ENCODE peak calls at places on chromosomes 7 and 10, in nine cellular contexts. One of them, this sample, is unnamed.

GRCh38 chr7:55239406-55239805 is 125.7 kb upstream of the LANCL2 start:
- DNase-seq in PC-3: no peak
- DNase-seq in SK-N-SH: no peak
- DNase-seq in neural progenitor cell: no peak
- DNase-seq in HCT116: no peak
- DNase-seq in MM.1S: no peak
- DNase-seq in hepatocyte: no peak
- DNase-seq in GM23338: no peak
- DNase-seq in OCI-LY7: no peak
- DNase-seq in this sample: no peak

GRCh38 chr10:126199221-126199998 is 188.9 kb downstream of the ADAM12 start:
- DNase-seq in PC-3: peak; percentile 94
- DNase-seq in SK-N-SH: no peak
- DNase-seq in neural progenitor cell: no peak
- DNase-seq in HCT116: peak; percentile 26
- DNase-seq in MM.1S: no peak
- DNase-seq in hepatocyte: peak; percentile 58
- DNase-seq in GM23338: no peak
- DNase-seq in OCI-LY7: no peak
- DNase-seq in this sample: peak; percentile 93

GRCh38 chr10:60388709-60389241 is 900 bp downstream of the ANK3 start:
- DNase-seq in PC-3: peak; percentile 21
- DNase-seq in SK-N-SH: no peak
- DNase-seq in neural progenitor cell: peak; percentile 28
- DNase-seq in HCT116: no peak
- DNase-seq in MM.1S: no peak
- DNase-seq in hepatocyte: no peak
- DNase-seq in GM23338: peak; percentile 43
- DNase-seq in OCI-LY7: no peak
- DNase-seq in this sample: no peak

GRCh38 chr7:106421181-106421762 is 136.5 kb upstream of the NAMPT start:
- DNase-seq in PC-3: no peak
- DNase-seq in SK-N-SH: no peak
- DNase-seq in neural progenitor cell: no peak
- DNase-seq in HCT116: no peak
- DNase-seq in MM.1S: no peak
- DNase-seq in hepatocyte: peak; percentile 72
- DNase-seq in GM23338: no peak
- DNase-seq in OCI-LY7: no peak
- DNase-seq in this sample: peak; percentile 89

GRCh38 chr7:102874966-102875365 is 37.8 kb upstream of the LRRC17 start:
- DNase-seq in PC-3: peak; percentile 35
- DNase-seq in SK-N-SH: no peak
- DNase-seq in neural progenitor cell: no peak
- DNase-seq in HCT116: no peak
- DNase-seq in MM.1S: no peak
- DNase-seq in hepatocyte: no peak
- DNase-seq in GM23338: no peak
- DNase-seq in OCI-LY7: no peak
- DNase-seq in this sample: peak; percentile 25

GRCh38 chr10:73908853-73909611 is 1.9 kb upstream of the PLAU start:
- DNase-seq in PC-3: peak; percentile 100
- DNase-seq in SK-N-SH: no peak
- DNase-seq in neural progenitor cell: no peak
- DNase-seq in HCT116: no peak
- DNase-seq in MM.1S: no peak
- DNase-seq in hepatocyte: peak; percentile 68
- DNase-seq in GM23338: no peak
- DNase-seq in OCI-LY7: peak; percentile 70
- DNase-seq in this sample: peak; percentile 96

GRCh38 chr7:41097501-41097900 is 605.4 kb downstream of the INHBA start:
- DNase-seq in PC-3: peak; percentile 34
- DNase-seq in SK-N-SH: no peak
- DNase-seq in neural progenitor cell: no peak
- DNase-seq in HCT116: no peak
- DNase-seq in MM.1S: no peak
- DNase-seq in hepatocyte: no peak
- DNase-seq in GM23338: no peak
- DNase-seq in OCI-LY7: no peak
- DNase-seq in this sample: peak; percentile 70

GRCh38 chr7:48298779-48299178 is 127.5 kb downstream of the ABCA13 start:
- DNase-seq in PC-3: peak; percentile 89
- DNase-seq in SK-N-SH: no peak
- DNase-seq in neural progenitor cell: no peak
- DNase-seq in HCT116: no peak
- DNase-seq in MM.1S: peak; percentile 45
- DNase-seq in hepatocyte: no peak
- DNase-seq in GM23338: no peak
- DNase-seq in OCI-LY7: no peak
- DNase-seq in this sample: peak; percentile 87

GRCh38 chr10:43970747-43971146 is 322.1 kb upstream of the ZNF32 start:
- DNase-seq in PC-3: no peak
- DNase-seq in SK-N-SH: no peak
- DNase-seq in neural progenitor cell: no peak
- DNase-seq in HCT116: no peak
- DNase-seq in MM.1S: no peak
- DNase-seq in hepatocyte: no peak
- DNase-seq in GM23338: no peak
- DNase-seq in OCI-LY7: no peak
- DNase-seq in this sample: no peak

GRCh38 chr7:141648276-141649114 is 53.5 kb downstream of the DENND11 start:
- DNase-seq in PC-3: no peak
- DNase-seq in SK-N-SH: no peak
- DNase-seq in neural progenitor cell: no peak
- DNase-seq in HCT116: no peak
- DNase-seq in MM.1S: no peak
- DNase-seq in hepatocyte: no peak
- DNase-seq in GM23338: no peak
- DNase-seq in OCI-LY7: no peak
- DNase-seq in this sample: no peak

GRCh38 chr10:59926086-59926485 is 19.7 kb upstream of the CCDC6 start:
- DNase-seq in PC-3: no peak
- DNase-seq in SK-N-SH: no peak
- DNase-seq in neural progenitor cell: no peak
- DNase-seq in HCT116: no peak
- DNase-seq in MM.1S: no peak
- DNase-seq in hepatocyte: no peak
- DNase-seq in GM23338: no peak
- DNase-seq in OCI-LY7: no peak
- DNase-seq in this sample: no peak

DNA sequence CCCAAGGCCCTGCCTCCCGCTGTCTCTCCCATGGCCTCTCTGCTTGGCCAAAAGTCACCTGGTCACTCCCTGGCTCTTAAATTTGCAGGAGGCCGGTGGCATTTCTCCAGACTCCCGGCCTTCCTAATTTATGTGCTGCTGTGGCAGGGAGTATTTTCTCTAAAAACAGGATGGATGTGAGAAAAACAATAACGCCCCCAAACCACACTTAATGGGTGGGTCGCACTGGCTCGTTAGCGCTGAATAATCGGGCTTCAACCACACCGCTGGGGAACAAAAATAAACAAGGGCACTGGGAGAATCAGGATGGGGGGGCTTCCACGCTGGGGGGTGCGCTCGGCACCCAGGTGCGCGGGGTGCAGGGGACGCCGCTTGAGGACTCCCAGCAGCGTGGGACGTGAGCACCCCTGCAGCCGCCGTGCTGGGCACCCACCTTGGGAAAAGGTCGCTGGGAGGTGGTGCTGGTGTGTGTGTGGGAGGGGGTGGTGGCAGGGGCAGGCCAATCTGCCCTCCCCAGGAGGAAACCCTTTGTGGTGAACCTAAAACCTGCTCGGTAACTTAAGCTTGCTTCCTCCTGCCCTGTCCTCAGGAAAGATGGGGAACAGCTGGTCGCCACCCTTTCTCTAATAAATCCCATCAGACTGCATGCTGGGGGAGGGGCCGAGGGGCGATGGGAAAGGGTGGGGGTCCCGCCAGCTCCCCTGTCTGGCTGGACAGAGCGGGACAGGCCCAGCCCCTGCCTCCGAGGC is 64.2 kb downstream of the UNCX start:
- DNase-seq in PC-3: no peak
- DNase-seq in SK-N-SH: peak; percentile 45
- DNase-seq in neural progenitor cell: no peak
- DNase-seq in HCT116: no peak
- DNase-seq in MM.1S: no peak
- DNase-seq in hepatocyte: no peak
- DNase-seq in GM23338: no peak
- DNase-seq in OCI-LY7: no peak
- DNase-seq in this sample: no peak
- TF ChIP-seq EZH2phosphoT487 in PC-3: no peak
- TF ChIP-seq EZH2phosphoT487 in SK-N-SH: no peak
- TF ChIP-seq EZH2phosphoT487 in neural progenitor cell: no peak
- TF ChIP-seq EZH2phosphoT487 in HCT116: no peak
- TF ChIP-seq EZH2phosphoT487 in MM.1S: no peak
- TF ChIP-seq EZH2phosphoT487 in hepatocyte: no peak
- TF ChIP-seq EZH2phosphoT487 in GM23338: no peak
- TF ChIP-seq EZH2phosphoT487 in OCI-LY7: no peak
- TF ChIP-seq EZH2phosphoT487 in this sample: no peak

GRCh38 chr10:97584798-97585438 is 729 bp downstream of the HOGA1 start:
- DNase-seq in PC-3: no peak
- DNase-seq in SK-N-SH: peak; percentile 18
- DNase-seq in neural progenitor cell: no peak
- DNase-seq in HCT116: no peak
- DNase-seq in MM.1S: no peak
- DNase-seq in hepatocyte: no peak
- DNase-seq in GM23338: no peak
- DNase-seq in OCI-LY7: no peak
- DNase-seq in this sample: no peak
- TF ChIP-seq EZH2phosphoT487 in PC-3: no peak
- TF ChIP-seq EZH2phosphoT487 in SK-N-SH: no peak
- TF ChIP-seq EZH2phosphoT487 in neural progenitor cell: no peak
- TF ChIP-seq EZH2phosphoT487 in HCT116: no peak
- TF ChIP-seq EZH2phosphoT487 in MM.1S: no peak
- TF ChIP-seq EZH2phosphoT487 in hepatocyte: no peak
- TF ChIP-seq EZH2phosphoT487 in GM23338: no peak
- TF ChIP-seq EZH2phosphoT487 in OCI-LY7: no peak
- TF ChIP-seq EZH2phosphoT487 in this sample: no peak

GRCh38 chr7:129779602-129780256 is 168.2 kb downstream of the NRF1 start:
- DNase-seq in PC-3: peak; percentile 46
- DNase-seq in SK-N-SH: peak; percentile 86
- DNase-seq in neural progenitor cell: peak; percentile 85
- DNase-seq in HCT116: peak; percentile 61
- DNase-seq in MM.1S: peak; percentile 76
- DNase-seq in hepatocyte: peak; percentile 82
- DNase-seq in GM23338: peak; percentile 94
- DNase-seq in OCI-LY7: peak; percentile 57
- DNase-seq in this sample: peak; percentile 52
- TF ChIP-seq EZH2phosphoT487 in PC-3: no peak
- TF ChIP-seq EZH2phosphoT487 in SK-N-SH: no peak
- TF ChIP-seq EZH2phosphoT487 in neural progenitor cell: peak; percentile 57
- TF ChIP-seq EZH2phosphoT487 in HCT116: no peak
- TF ChIP-seq EZH2phosphoT487 in MM.1S: no peak
- TF ChIP-seq EZH2phosphoT487 in hepatocyte: no peak
- TF ChIP-seq EZH2phosphoT487 in GM23338: no peak
- TF ChIP-seq EZH2phosphoT487 in OCI-LY7: no peak
- TF ChIP-seq EZH2phosphoT487 in this sample: no peak

GRCh38 chr10:55495555-55495954 is 694.5 kb upstream of the PCDH15 start:
- DNase-seq in PC-3: no peak
- DNase-seq in SK-N-SH: no peak
- DNase-seq in neural progenitor cell: no peak
- DNase-seq in HCT116: no peak
- DNase-seq in MM.1S: no peak
- DNase-seq in hepatocyte: no peak
- DNase-seq in GM23338: no peak
- DNase-seq in OCI-LY7: no peak
- DNase-seq in this sample: no peak
- TF ChIP-seq EZH2phosphoT487 in PC-3: no peak
- TF ChIP-seq EZH2phosphoT487 in SK-N-SH: no peak
- TF ChIP-seq EZH2phosphoT487 in neural progenitor cell: no peak
- TF ChIP-seq EZH2phosphoT487 in HCT116: no peak
- TF ChIP-seq EZH2phosphoT487 in MM.1S: no peak
- TF ChIP-seq EZH2phosphoT487 in hepatocyte: no peak
- TF ChIP-seq EZH2phosphoT487 in GM23338: no peak
- TF ChIP-seq EZH2phosphoT487 in OCI-LY7: no peak
- TF ChIP-seq EZH2phosphoT487 in this sample: no peak

GRCh38 chr10:92239600-92240288 is 51.1 kb downstream of the CPEB3 start:
- DNase-seq in PC-3: peak; percentile 23
- DNase-seq in SK-N-SH: peak; percentile 86
- DNase-seq in neural progenitor cell: peak; percentile 76
- DNase-seq in HCT116: no peak
- DNase-seq in MM.1S: no peak
- DNase-seq in hepatocyte: peak; percentile 55
- DNase-seq in GM23338: peak; percentile 61
- DNase-seq in OCI-LY7: peak; percentile 38
- DNase-seq in this sample: peak; percentile 69
- TF ChIP-seq EZH2phosphoT487 in PC-3: no peak
- TF ChIP-seq EZH2phosphoT487 in SK-N-SH: no peak
- TF ChIP-seq EZH2phosphoT487 in neural progenitor cell: peak; percentile 64
- TF ChIP-seq EZH2phosphoT487 in HCT116: no peak
- TF ChIP-seq EZH2phosphoT487 in MM.1S: no peak
- TF ChIP-seq EZH2phosphoT487 in hepatocyte: no peak
- TF ChIP-seq EZH2phosphoT487 in GM23338: peak; percentile 26
- TF ChIP-seq EZH2phosphoT487 in OCI-LY7: no peak
- TF ChIP-seq EZH2phosphoT487 in this sample: no peak

GRCh38 chr10:72322280-72323058 is 32.2 kb downstream of the DNAJB12 start:
- DNase-seq in PC-3: no peak
- DNase-seq in SK-N-SH: no peak
- DNase-seq in neural progenitor cell: no peak
- DNase-seq in HCT116: peak; percentile 80
- DNase-seq in MM.1S: no peak
- DNase-seq in hepatocyte: peak; percentile 51
- DNase-seq in GM23338: peak; percentile 1
- DNase-seq in OCI-LY7: no peak
- DNase-seq in this sample: no peak
- TF ChIP-seq EZH2phosphoT487 in PC-3: no peak
- TF ChIP-seq EZH2phosphoT487 in SK-N-SH: no peak
- TF ChIP-seq EZH2phosphoT487 in neural progenitor cell: no peak
- TF ChIP-seq EZH2phosphoT487 in HCT116: no peak
- TF ChIP-seq EZH2phosphoT487 in MM.1S: no peak
- TF ChIP-seq EZH2phosphoT487 in hepatocyte: no peak
- TF ChIP-seq EZH2phosphoT487 in GM23338: no peak
- TF ChIP-seq EZH2phosphoT487 in OCI-LY7: no peak
- TF ChIP-seq EZH2phosphoT487 in this sample: no peak

DNA sequence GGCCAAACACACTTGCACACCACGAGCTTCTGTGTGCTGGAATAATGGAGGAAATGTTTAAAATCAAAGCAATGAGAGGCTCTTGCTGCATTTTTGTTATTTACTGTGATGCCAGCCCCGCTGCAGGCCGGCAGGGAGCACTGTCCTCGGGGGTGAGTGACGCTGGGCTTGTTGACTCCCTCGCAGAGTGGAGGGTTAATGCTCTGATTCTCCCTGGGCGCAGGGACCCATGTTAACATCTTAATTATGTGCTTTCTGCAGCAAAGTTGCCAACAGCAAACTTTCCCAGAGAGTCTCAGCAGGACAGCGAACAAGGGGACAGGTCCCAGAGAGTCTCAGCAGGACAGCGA is 22.9 kb downstream of the SCART1 start:
- DNase-seq in PC-3: no peak
- DNase-seq in SK-N-SH: peak; percentile 36
- DNase-seq in neural progenitor cell: no peak
- DNase-seq in HCT116: no peak
- DNase-seq in MM.1S: no peak
- DNase-seq in hepatocyte: no peak
- DNase-seq in GM23338: no peak
- DNase-seq in OCI-LY7: no peak
- DNase-seq in this sample: no peak
- TF ChIP-seq EZH2phosphoT487 in PC-3: no peak
- TF ChIP-seq EZH2phosphoT487 in SK-N-SH: no peak
- TF ChIP-seq EZH2phosphoT487 in neural progenitor cell: no peak
- TF ChIP-seq EZH2phosphoT487 in HCT116: no peak
- TF ChIP-seq EZH2phosphoT487 in MM.1S: no peak
- TF ChIP-seq EZH2phosphoT487 in hepatocyte: no peak
- TF ChIP-seq EZH2phosphoT487 in GM23338: no peak
- TF ChIP-seq EZH2phosphoT487 in OCI-LY7: no peak
- TF ChIP-seq EZH2phosphoT487 in this sample: no peak

This sample was measured in GM23248.